ENCODE peak calls at places on chromosomes 16 and 17, in eight cellular contexts. G is HTR-8/SVneo, S is posterior cingulate gyrus, Q is fibroblast of pulmonary artery, J is body of pancreas, I is left ventricle myocardium inferior, D is epithelial cell of esophagus, U is NCI-H1092 treated with DMSO at 0.1 percent for 48 hours. X is an unnamed sample.

GRCh38 chr17:39596543-39597267 is 11.0 kb downstream of the NEUROD2 start:
- DNase-seq in Q (no peak), U (no peak), D (no peak), I (no peak), S (peak), J (no peak), G (no peak), X (peak)

GRCh38 chr17:74833501-74834361 is 26.0 kb downstream of the GRIN2C start:
- DNase-seq in G (no peak), Q (no peak), D (peak), J (no peak), U (no peak), S (peak), I (no peak), X (peak)

GRCh38 chr16:890716-891352 is 80.0 kb downstream of the LMF1 start:
- DNase-seq in J (no peak), Q (no peak), G (no peak), D (no peak), I (no peak), U (no peak), S (no peak), X (no peak)

GRCh38 chr16:82282662-82283061 is 112.6 kb upstream of the MPHOSPH6 start:
- DNase-seq in J (no peak), Q (no peak), S (no peak), G (no peak), D (no peak), I (no peak), U (no peak), X (no peak)

GRCh38 chr16:89691986-89692569 is 5.6 kb downstream of the CDK10 start:
- DNase-seq in G (no peak), D (no peak), S (peak), U (no peak), J (no peak), Q (no peak), I (no peak), X (no peak)

GRCh38 chr16:82636485-82636884 is 9.7 kb downstream of the CDH13 start:
- DNase-seq in J (no peak), D (no peak), I (no peak), Q (no peak), U (no peak), G (no peak), S (no peak), X (no peak)

GRCh38 chr16:1158456-1159324 is 5.8 kb downstream of the CACNA1H start:
- DNase-seq in I (peak), G (no peak), U (no peak), D (no peak), S (no peak), J (peak), Q (peak), X (peak)

GRCh38 chr17:6480325-6480675 is 36.0 kb downstream of the PIMREG start:
- DNase-seq in Q (no peak), U (no peak), S (no peak), D (no peak), G (no peak), I (no peak), J (no peak), X (no peak)

GRCh38 chr16:58378401-58378800 is 13.9 kb upstream of the GINS3 start:
- DNase-seq in I (no peak), J (no peak), D (no peak), U (no peak), G (no peak), Q (no peak), S (no peak), X (no peak)

GRCh38 chr16:85310868-85311585 is 198.8 kb upstream of the CIBAR2 start:
- DNase-seq in I (peak), J (no peak), U (no peak), S (no peak), G (no peak), Q (no peak), D (no peak), X (no peak)

GRCh38 chr16:57798953-57799618 is 3.2 kb downstream of the KIFC3 start:
- DNase-seq in G (no peak), D (no peak), I (no peak), S (no peak), Q (no peak), J (peak), U (peak), X (peak)

X was measured in NCI-H69.